ENCODE peak calls at places on chromosomes 5 and 9, in nine cellular contexts. One of them, this sample, is unnamed.
A peak's percentile ranks its signal among the peaks of the same experiment; 100 is the strongest.

GRCh38 chr5:60649288-60649917 is 50.6 kb downstream of the DEPDC1B start:
- DNase-seq in bronchial epithelial cell: peak; percentile 64
- DNase-seq in left ventricle myocardium inferior: no peak
- DNase-seq in endodermal cell: no peak
- DNase-seq in PC-3: peak; percentile 73
- DNase-seq in HepG2: peak; percentile 59
- DNase-seq in right lobe of liver: no peak
- DNase-seq in ovary: no peak
- DNase-seq in PC-9: no peak
- DNase-seq in this sample: peak; percentile 37

GRCh38 chr9:125472926-125473701 is 211.5 kb downstream of the GAPVD1 start:
- DNase-seq in PC-3: no peak
- DNase-seq in endodermal cell: peak; percentile 76
- DNase-seq in PC-9: no peak
- DNase-seq in HepG2: peak; percentile 76
- DNase-seq in right lobe of liver: no peak
- DNase-seq in bronchial epithelial cell: peak; percentile 18
- DNase-seq in ovary: peak; percentile 63
- DNase-seq in left ventricle myocardium inferior: peak; percentile 34
- DNase-seq in this sample: no peak

GRCh38 chr5:36374275-36374862 is 72.7 kb upstream of the RANBP3L start:
- DNase-seq in right lobe of liver: no peak
- DNase-seq in endodermal cell: no peak
- DNase-seq in ovary: no peak
- DNase-seq in PC-3: peak; percentile 52
- DNase-seq in HepG2: no peak
- DNase-seq in bronchial epithelial cell: no peak
- DNase-seq in PC-9: no peak
- DNase-seq in left ventricle myocardium inferior: no peak
- DNase-seq in this sample: no peak

GRCh38 chr5:176535101-176535654 is 2.0 kb downstream of the RNF44 start:
- DNase-seq in HepG2: no peak
- DNase-seq in right lobe of liver: no peak
- DNase-seq in PC-3: peak; percentile 19
- DNase-seq in ovary: no peak
- DNase-seq in bronchial epithelial cell: peak; percentile 49
- DNase-seq in PC-9: no peak
- DNase-seq in left ventricle myocardium inferior: no peak
- DNase-seq in endodermal cell: peak; percentile 47
- DNase-seq in this sample: no peak

GRCh38 chr9:130780865-130781504 is 54.1 kb upstream of the ABL1 start:
- DNase-seq in PC-9: no peak
- DNase-seq in right lobe of liver: no peak
- DNase-seq in endodermal cell: no peak
- DNase-seq in HepG2: no peak
- DNase-seq in ovary: peak; percentile 90
- DNase-seq in PC-3: no peak
- DNase-seq in bronchial epithelial cell: no peak
- DNase-seq in left ventricle myocardium inferior: peak; percentile 56
- DNase-seq in this sample: no peak

GRCh38 chr9:124708633-124709032 is 62.5 kb downstream of the NR6A1 start:
- DNase-seq in PC-9: peak; percentile 93
- DNase-seq in HepG2: peak; percentile 49
- DNase-seq in bronchial epithelial cell: peak; percentile 51
- DNase-seq in right lobe of liver: no peak
- DNase-seq in PC-3: peak; percentile 83
- DNase-seq in ovary: no peak
- DNase-seq in endodermal cell: no peak
- DNase-seq in left ventricle myocardium inferior: no peak
- DNase-seq in this sample: no peak

GRCh38 chr5:129996896-129997295 is 92.6 kb downstream of the CHSY3 start:
- DNase-seq in PC-3: no peak
- DNase-seq in right lobe of liver: no peak
- DNase-seq in PC-9: peak; percentile 36
- DNase-seq in left ventricle myocardium inferior: no peak
- DNase-seq in endodermal cell: no peak
- DNase-seq in ovary: no peak
- DNase-seq in bronchial epithelial cell: peak; percentile 21
- DNase-seq in HepG2: no peak
- DNase-seq in this sample: no peak

GRCh38 chr5:10222326-10222725 is 27.4 kb downstream of the ATPSCKMT start:
- DNase-seq in endodermal cell: no peak
- DNase-seq in PC-9: no peak
- DNase-seq in right lobe of liver: no peak
- DNase-seq in bronchial epithelial cell: no peak
- DNase-seq in HepG2: no peak
- DNase-seq in left ventricle myocardium inferior: no peak
- DNase-seq in ovary: no peak
- DNase-seq in PC-3: no peak
- DNase-seq in this sample: no peak

GRCh38 chr5:116740771-116741170 is 166.1 kb upstream of the SEMA6A start:
- DNase-seq in right lobe of liver: no peak
- DNase-seq in endodermal cell: no peak
- DNase-seq in HepG2: no peak
- DNase-seq in ovary: no peak
- DNase-seq in left ventricle myocardium inferior: no peak
- DNase-seq in bronchial epithelial cell: no peak
- DNase-seq in PC-9: no peak
- DNase-seq in PC-3: no peak
- DNase-seq in this sample: no peak

GRCh38 chr9:115000217-115000639 is 69.8 kb upstream of the TNFSF8 start:
- DNase-seq in PC-3: no peak
- DNase-seq in bronchial epithelial cell: peak; percentile 31
- DNase-seq in ovary: no peak
- DNase-seq in HepG2: no peak
- DNase-seq in PC-9: no peak
- DNase-seq in right lobe of liver: no peak
- DNase-seq in left ventricle myocardium inferior: no peak
- DNase-seq in endodermal cell: no peak
- DNase-seq in this sample: no peak

GRCh38 chr5:179328291-179328690 is 17.0 kb downstream of the ADAMTS2 start:
- DNase-seq in PC-9: no peak
- DNase-seq in PC-3: no peak
- DNase-seq in HepG2: no peak
- DNase-seq in ovary: no peak
- DNase-seq in right lobe of liver: no peak
- DNase-seq in left ventricle myocardium inferior: no peak
- DNase-seq in bronchial epithelial cell: no peak
- DNase-seq in endodermal cell: no peak
- DNase-seq in this sample: no peak

GRCh38 chr5:84290161-84290560 is 94.5 kb downstream of the EDIL3 start:
- DNase-seq in left ventricle myocardium inferior: no peak
- DNase-seq in ovary: no peak
- DNase-seq in PC-3: no peak
- DNase-seq in right lobe of liver: no peak
- DNase-seq in HepG2: no peak
- DNase-seq in bronchial epithelial cell: peak; percentile 24
- DNase-seq in endodermal cell: no peak
- DNase-seq in PC-9: no peak
- DNase-seq in this sample: no peak

GRCh38 chr9:108727580-108728056 is 128.2 kb downstream of the ACTL7B start:
- DNase-seq in HepG2: peak; percentile 57
- DNase-seq in left ventricle myocardium inferior: peak; percentile 57
- DNase-seq in ovary: no peak
- DNase-seq in PC-3: no peak
- DNase-seq in right lobe of liver: no peak
- DNase-seq in PC-9: no peak
- DNase-seq in endodermal cell: no peak
- DNase-seq in bronchial epithelial cell: no peak
- DNase-seq in this sample: no peak

GRCh38 chr9:108722396-108722795 is 133.4 kb downstream of the ACTL7B start:
- DNase-seq in ovary: no peak
- DNase-seq in PC-9: no peak
- DNase-seq in PC-3: no peak
- DNase-seq in right lobe of liver: no peak
- DNase-seq in endodermal cell: no peak
- DNase-seq in HepG2: no peak
- DNase-seq in left ventricle myocardium inferior: no peak
- DNase-seq in bronchial epithelial cell: no peak
- DNase-seq in this sample: no peak

GRCh38 chr9:108720191-108720642 is 135.6 kb downstream of the ACTL7B start:
- DNase-seq in left ventricle myocardium inferior: no peak
- DNase-seq in right lobe of liver: no peak
- DNase-seq in ovary: no peak
- DNase-seq in bronchial epithelial cell: no peak
- DNase-seq in endodermal cell: no peak
- DNase-seq in PC-9: no peak
- DNase-seq in HepG2: no peak
- DNase-seq in PC-3: no peak
- DNase-seq in this sample: no peak

GRCh38 chr9:108724122-108724521 is 131.7 kb downstream of the ACTL7B start:
- DNase-seq in endodermal cell: no peak
- DNase-seq in PC-9: no peak
- DNase-seq in left ventricle myocardium inferior: no peak
- DNase-seq in bronchial epithelial cell: peak; percentile 75
- DNase-seq in HepG2: no peak
- DNase-seq in right lobe of liver: no peak
- DNase-seq in PC-3: no peak
- DNase-seq in ovary: no peak
- DNase-seq in this sample: no peak

DNA sequence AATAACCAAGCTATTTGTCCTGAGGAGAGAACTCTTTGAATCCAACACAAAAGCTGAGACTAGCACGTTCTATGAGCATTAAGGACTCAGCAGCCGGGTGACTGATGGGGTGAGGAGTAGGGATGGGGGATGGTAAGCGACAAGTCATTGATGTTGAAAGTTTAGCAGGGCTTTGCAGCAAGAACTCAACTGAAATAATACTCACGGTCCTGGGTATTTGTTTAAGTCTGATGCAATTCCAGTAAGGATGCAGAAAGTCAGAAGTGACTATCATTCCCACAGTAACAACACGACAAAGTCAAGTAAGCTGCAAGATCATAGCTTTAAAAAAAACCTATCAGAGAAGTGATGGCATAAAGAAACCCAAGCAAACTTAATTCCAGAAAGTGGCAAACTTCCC is 131.1 kb downstream of the ACTL7B start:
- DNase-seq in PC-3: no peak
- DNase-seq in bronchial epithelial cell: peak; percentile 38
- DNase-seq in HepG2: no peak
- DNase-seq in endodermal cell: no peak
- DNase-seq in left ventricle myocardium inferior: no peak
- DNase-seq in ovary: no peak
- DNase-seq in PC-9: no peak
- DNase-seq in right lobe of liver: no peak
- DNase-seq in this sample: no peak
- TF ChIP-seq CTCF in PC-3: no peak
- TF ChIP-seq CTCF in bronchial epithelial cell: no peak
- TF ChIP-seq CTCF in HepG2: no peak
- TF ChIP-seq CTCF in endodermal cell: no peak
- TF ChIP-seq CTCF in left ventricle myocardium inferior: no peak
- TF ChIP-seq CTCF in ovary: no peak
- TF ChIP-seq CTCF in PC-9: no peak
- TF ChIP-seq CTCF in right lobe of liver: no peak
- TF ChIP-seq CTCF in this sample: no peak

DNA sequence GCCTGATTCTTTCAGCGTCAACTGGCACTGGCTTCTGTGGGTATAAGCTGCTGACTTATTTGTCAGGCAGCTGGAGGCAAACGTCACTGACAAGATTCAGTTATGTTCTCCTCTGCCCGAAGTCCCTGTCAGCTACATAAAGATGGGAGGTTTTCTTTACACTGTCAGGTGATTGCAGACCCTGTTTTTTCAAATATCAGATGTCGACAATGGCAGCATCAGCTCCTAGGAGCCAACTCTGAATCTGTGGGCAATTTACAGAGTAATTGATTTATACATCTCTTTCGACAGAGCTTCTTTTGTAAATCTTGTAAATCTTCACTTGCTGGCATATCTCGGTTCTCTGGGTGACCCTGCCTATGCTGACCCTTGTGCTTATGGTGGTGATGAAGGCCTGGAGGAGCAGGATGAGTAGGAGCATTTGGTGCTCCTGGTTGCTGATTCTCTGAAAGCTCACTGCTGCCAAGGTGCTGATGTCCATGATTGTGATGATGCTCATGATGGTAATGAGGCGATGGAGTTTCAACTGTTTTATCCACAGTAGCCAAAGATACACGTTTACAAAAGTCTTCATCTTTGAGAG is 10.9 kb downstream of the SELENOP start:
- DNase-seq in endodermal cell: no peak
- DNase-seq in ovary: no peak
- DNase-seq in right lobe of liver: no peak
- DNase-seq in bronchial epithelial cell: no peak
- DNase-seq in PC-9: no peak
- DNase-seq in PC-3: no peak
- DNase-seq in left ventricle myocardium inferior: no peak
- DNase-seq in HepG2: no peak
- DNase-seq in this sample: no peak
- H3K36me3 ChIP-seq in endodermal cell: peaks cover 5% of the 10 kb centered on the region
- H3K36me3 ChIP-seq in ovary: no peaks in the 10 kb centered on the region
- H3K36me3 ChIP-seq in right lobe of liver: peaks cover 59% of the 10 kb centered on the region
- H3K36me3 ChIP-seq in bronchial epithelial cell: no peaks in the 10 kb centered on the region
- H3K36me3 ChIP-seq in PC-9: no peaks in the 10 kb centered on the region
- H3K36me3 ChIP-seq in PC-3: no peaks in the 10 kb centered on the region
- H3K36me3 ChIP-seq in left ventricle myocardium inferior: peaks cover 69% of the 10 kb centered on the region
- H3K36me3 ChIP-seq in HepG2: peaks cover 37% of the 10 kb centered on the region
- H3K36me3 ChIP-seq in this sample: no peaks in the 10 kb centered on the region

DNA sequence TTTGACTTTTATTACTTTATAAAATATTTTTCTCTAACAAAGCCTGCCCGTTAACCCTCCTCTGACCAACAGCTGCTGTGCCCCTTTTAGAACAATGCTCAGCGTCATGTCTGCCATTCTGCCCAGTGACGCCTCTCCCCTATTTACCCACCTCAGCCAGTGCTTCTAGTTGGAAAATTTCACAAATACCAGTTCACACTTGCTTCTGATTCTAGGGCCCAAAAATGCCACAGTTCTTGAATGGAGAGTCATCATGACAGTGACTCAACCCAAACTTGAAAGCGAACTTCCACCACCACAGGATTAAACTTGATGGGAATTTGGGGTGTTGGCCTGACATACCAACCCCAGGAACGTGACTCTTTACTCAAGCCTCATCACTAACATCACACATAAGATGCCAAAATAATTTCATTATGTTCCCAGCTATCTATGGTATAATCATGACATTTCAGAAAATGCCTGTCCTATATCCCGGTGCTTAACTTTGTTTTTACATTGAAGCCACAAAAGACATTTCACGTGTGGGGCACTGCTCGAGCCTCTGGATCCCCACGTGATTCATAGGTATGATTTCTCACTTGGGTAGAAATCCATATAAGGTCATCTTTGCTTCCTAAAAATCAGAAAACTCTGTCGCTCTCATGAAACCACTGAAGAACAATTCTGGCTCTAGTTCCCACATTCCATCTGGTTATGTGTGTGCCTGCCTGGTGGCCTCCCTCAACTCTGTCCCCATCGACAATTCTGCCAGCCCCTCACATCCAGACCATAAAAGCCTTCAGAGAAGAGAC is 220.9 kb downstream of the ACTL7B start:
- DNase-seq in HepG2: no peak
- DNase-seq in left ventricle myocardium inferior: no peak
- DNase-seq in PC-9: peak; percentile 44
- DNase-seq in right lobe of liver: no peak
- DNase-seq in PC-3: peak; percentile 31
- DNase-seq in ovary: no peak
- DNase-seq in endodermal cell: no peak
- DNase-seq in bronchial epithelial cell: peak; percentile 100
- DNase-seq in this sample: no peak
- H3K4me3 ChIP-seq in HepG2: no peak overlapping the region
- H3K4me3 ChIP-seq in left ventricle myocardium inferior: no peak overlapping the region
- H3K4me3 ChIP-seq in PC-9: no peak overlapping the region
- H3K4me3 ChIP-seq in right lobe of liver: no peak overlapping the region
- H3K4me3 ChIP-seq in PC-3: no peak overlapping the region
- H3K4me3 ChIP-seq in ovary: no peak overlapping the region
- H3K4me3 ChIP-seq in endodermal cell: no peak overlapping the region
- H3K4me3 ChIP-seq in bronchial epithelial cell: no peak overlapping the region
- H3K4me3 ChIP-seq in this sample: no peak overlapping the region

GRCh38 chr5:170338933-170339779 is 41.6 kb upstream of the LCP2 start:
- DNase-seq in HepG2: no peak
- DNase-seq in right lobe of liver: no peak
- DNase-seq in left ventricle myocardium inferior: no peak
- DNase-seq in endodermal cell: peak; percentile 75
- DNase-seq in ovary: no peak
- DNase-seq in PC-3: no peak
- DNase-seq in bronchial epithelial cell: peak; percentile 3
- DNase-seq in PC-9: no peak
- DNase-seq in this sample: peak; percentile 56
- TF ChIP-seq CTCF in HepG2: peak; percentile 19
- TF ChIP-seq CTCF in right lobe of liver: peak; percentile 31
- TF ChIP-seq CTCF in left ventricle myocardium inferior: peak; percentile 63
- TF ChIP-seq CTCF in endodermal cell: peak; percentile 83
- TF ChIP-seq CTCF in ovary: no peak
- TF ChIP-seq CTCF in PC-3: no peak
- TF ChIP-seq CTCF in bronchial epithelial cell: peak; percentile 67
- TF ChIP-seq CTCF in PC-9: peak; percentile 49
- TF ChIP-seq CTCF in this sample: peak; percentile 97

This sample was measured in GM06990.